ENCODE peak calls at places on chromosomes 11 and 22, in five cellular contexts. V is transverse colon, E is tibial nerve, R is SK-N-SH, H is stomach. Q is an unnamed sample.
A peak's percentile ranks its signal among the peaks of the same experiment; 100 is the strongest.

GRCh38 chr11:71171024-71171423 is 81.4 kb downstream of the SHANK2 start:
- DNase-seq in H (no peak), E (no peak), V (no peak), R (no peak), Q (no peak)

GRCh38 chr11:10693509-10694071 is at the start of gene IRAG1:
- DNase-seq in R (peak; percentile 63), H (peak; percentile 38), V (peak; percentile 37), E (peak; percentile 24), Q (peak; percentile 64)

GRCh38 chr11:92870241-92870826 is 99.1 kb upstream of the MTNR1B start:
- DNase-seq in V (no peak), R (no peak), H (no peak), E (no peak), Q (no peak)

GRCh38 chr22:35628732-35629131 is 11.6 kb upstream of the MB start:
- DNase-seq in R (no peak), H (no peak), V (no peak), E (no peak), Q (no peak)

GRCh38 chr11:117523680-117524079 is 196.0 kb downstream of the CEP164 start:
- DNase-seq in E (no peak), R (no peak), V (no peak), H (no peak), Q (no peak)

GRCh38 chr22:35882226-35883027 is 146.2 kb downstream of the RBFOX2 start:
- DNase-seq in H (no peak), R (peak; percentile 51), E (no peak), V (no peak), Q (no peak)

GRCh38 chr11:134258577-134258976 is 5.2 kb downstream of the ACAD8 start:
- DNase-seq in E (no peak), R (no peak), V (no peak), H (no peak), Q (no peak)

GRCh38 chr22:48574776-48575566 is 1252.7 kb downstream of the BRD1 start:
- DNase-seq in E (no peak), V (peak; percentile 12), R (peak; percentile 85), H (no peak), Q (peak; percentile 68)

GRCh38 chr11:2387266-2387982 is 10.3 kb downstream of the CD81 start:
- DNase-seq in E (no peak), H (no peak), R (peak; percentile 83), V (no peak), Q (no peak)

GRCh38 chr11:115141715-115142114 is 362.5 kb downstream of the CADM1 start:
- DNase-seq in E (no peak), R (no peak), V (no peak), H (no peak), Q (no peak)

GRCh38 chr11:2762451-2762850 is 62.7 kb upstream of the KCNQ1OT1 start:
- DNase-seq in E (no peak), H (peak; percentile 22), R (no peak), V (no peak), Q (no peak)

GRCh38 chr11:78228467-78228866 is 39.7 kb downstream of the USP35 start:
- DNase-seq in E (no peak), R (peak; percentile 72), H (no peak), V (peak; percentile 22), Q (no peak)

GRCh38 chr11:134045799-134046635 is 22.9 kb upstream of the JAM3 start:
- DNase-seq in E (no peak), R (peak; percentile 84), V (no peak), H (no peak), Q (no peak)

GRCh38 chr11:102824541-102824940 is 18.9 kb downstream of the MMP3 start:
- DNase-seq in V (no peak), E (no peak), H (no peak), R (no peak), Q (no peak)

GRCh38 chr22:46024136-46024840 is 47.3 kb upstream of the WNT7B start:
- DNase-seq in H (no peak), E (no peak), R (no peak), V (no peak), Q (no peak)

GRCh38 chr11:112310414-112310813 is 49.8 kb upstream of the PLET1 start:
- DNase-seq in H (no peak), V (no peak), E (no peak), R (no peak), Q (no peak)

GRCh38 chr11:94020777-94021615 is at the start of gene HEPHL1:
- DNase-seq in V (no peak), R (no peak), H (no peak), E (no peak), Q (no peak)

GRCh38 chr22:47111626-47112373 is 349.4 kb downstream of the TBC1D22A start:
- DNase-seq in H (no peak), R (no peak), E (no peak), V (no peak), Q (no peak)

GRCh38 chr11:73894725-73895335 is 18.0 kb downstream of the PAAF1 start:
- DNase-seq in R (no peak), V (no peak), H (no peak), E (no peak), Q (no peak)

GRCh38 chr11:132312616-132313210 is 942.3 kb downstream of the NTM start:
- DNase-seq in R (peak; percentile 65), E (no peak), V (no peak), H (no peak), Q (no peak)

GRCh38 chr11:110972640-110973039 is 260.4 kb upstream of the ARHGAP20 start:
- DNase-seq in V (no peak), E (no peak), H (no peak), R (no peak), Q (no peak)

GRCh38 chr11:123194308-123195181 is 503 bp downstream of the CLMP start:
- DNase-seq in V (no peak), E (no peak), H (no peak), R (peak; percentile 86), Q (peak; percentile 38)

GRCh38 chr11:14414470-14415461 is 55.8 kb upstream of the RRAS2 start:
- DNase-seq in V (no peak), E (no peak), R (no peak), H (no peak), Q (no peak)

GRCh38 chr11:15757299-15757698 is 599.0 kb downstream of the SOX6 start:
- DNase-seq in H (no peak), E (no peak), V (no peak), R (no peak), Q (no peak)

GRCh38 chr11:95924414-95924760 is 480 bp upstream of the MTMR2 start:
- DNase-seq in E (no peak), R (no peak), H (no peak), V (no peak), Q (no peak)

GRCh38 chr22:29385748-29386147 is 2.6 kb downstream of the AP1B1 start:
- DNase-seq in R (no peak), E (no peak), V (peak; percentile 44), H (peak; percentile 57), Q (no peak)

GRCh38 chr22:41781508-41781906 is 19.0 kb upstream of the CCDC134 start:
- DNase-seq in E (no peak), R (no peak), H (no peak), V (no peak), Q (no peak)

GRCh38 chr11:65502852-65503603 is 4.2 kb downstream of the MALAT1 start:
- DNase-seq in E (no peak), H (no peak), R (no peak), V (no peak), Q (no peak)

GRCh38 chr22:35621446-35621845 is 4.3 kb upstream of the MB start:
- DNase-seq in R (no peak), V (no peak), H (no peak), E (no peak), Q (no peak)

GRCh38 chr11:1391165-1392010 is 1.7 kb downstream of the BRSK2 start:
- DNase-seq in E (no peak), H (no peak), R (peak; percentile 67), V (no peak), Q (no peak)

DNA sequence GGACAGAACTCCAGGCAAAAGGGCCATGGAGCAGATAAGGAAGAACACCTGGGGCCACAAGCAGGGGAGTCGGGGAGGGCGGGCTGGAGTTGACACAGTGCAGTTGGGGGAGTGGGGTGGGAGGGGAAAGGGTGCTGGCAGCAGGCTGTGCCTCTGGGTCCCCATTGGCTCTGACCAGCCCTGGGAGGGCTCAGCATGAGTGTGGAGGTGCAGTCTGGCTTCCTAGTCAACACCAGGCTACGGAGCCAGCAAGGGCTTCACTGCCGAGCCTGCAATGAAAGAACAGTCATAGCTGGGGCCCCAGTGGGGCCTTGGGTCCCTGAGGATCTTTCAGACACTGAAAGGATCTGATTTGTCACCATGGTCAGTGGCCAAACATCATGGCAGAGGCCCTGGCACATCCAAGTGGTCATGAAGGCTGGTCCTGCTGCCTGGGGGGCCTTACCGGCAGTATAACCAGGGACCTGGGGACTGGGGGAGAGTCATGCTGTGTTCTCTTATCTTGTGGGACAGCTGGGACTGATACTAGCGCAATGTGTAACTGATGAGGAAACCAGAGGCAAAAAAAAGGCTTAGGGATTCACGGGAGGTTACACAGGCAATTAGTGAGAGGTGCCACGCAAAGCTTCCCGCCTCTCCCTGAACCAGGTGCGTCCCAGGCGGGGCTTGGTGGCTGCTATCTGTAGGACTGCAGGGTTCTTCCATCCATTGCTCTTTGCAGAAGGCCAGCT is 11.6 kb downstream of the SLC37A2 start:
- DNase-seq in R (peak; percentile 20), H (no peak), E (no peak), V (no peak), Q (no peak)
- TF ChIP-seq EP300 in R (no peak), H (no peak), E (no peak), V (no peak), Q (no peak)

DNA sequence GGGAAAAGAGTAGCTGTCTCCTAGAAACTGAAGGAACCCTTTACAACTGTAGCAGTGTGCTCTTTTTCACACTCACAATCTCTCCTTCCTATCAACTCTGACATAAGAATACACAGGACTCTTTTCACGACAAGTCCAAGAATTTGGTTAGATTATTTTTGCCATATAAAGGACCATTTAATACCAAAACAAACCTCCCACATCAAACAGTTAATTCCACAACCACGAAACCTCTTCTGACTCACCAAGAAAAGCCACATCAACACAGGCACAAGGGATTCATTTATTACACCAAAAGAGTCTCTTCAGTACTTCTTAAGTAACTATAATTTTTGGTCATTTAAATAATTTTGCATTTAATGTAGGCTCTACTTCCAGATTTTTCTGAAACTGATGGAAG is 222.6 kb upstream of the PITPNB start:
- DNase-seq in V (no peak), E (no peak), H (no peak), R (no peak), Q (no peak)
- H3K27ac ChIP-seq in V (peak overlapping the region; percentile 56), E (peak overlapping the region; percentile 74), H (peak overlapping the region; percentile 58), R (peak overlapping the region; percentile 80), Q (no peak overlapping the region)

GRCh38 chr11:128456566-128457268 is 130.6 kb downstream of the ETS1 start:
- DNase-seq in V (no peak), H (no peak), E (no peak), R (no peak), Q (no peak)
- TF ChIP-seq EP300 in V (no peak), H (no peak), E (peak; percentile 5), R (no peak), Q (no peak)

GRCh38 chr11:62437616-62438015 is 18.8 kb downstream of the SCGB1A1 start:
- DNase-seq in H (no peak), V (no peak), R (no peak), E (no peak), Q (no peak)

GRCh38 chr11:62433141-62433543 is 14.3 kb downstream of the SCGB1A1 start:
- DNase-seq in R (no peak), E (no peak), H (no peak), V (no peak), Q (no peak)

GRCh38 chr11:62438641-62439040 is 19.8 kb downstream of the SCGB1A1 start:
- DNase-seq in E (no peak), H (no peak), R (no peak), V (no peak), Q (no peak)

GRCh38 chr11:62433553-62434301 is 14.9 kb downstream of the SCGB1A1 start:
- DNase-seq in H (no peak), R (no peak), V (peak; percentile 29), E (peak; percentile 31), Q (no peak)

GRCh38 chr11:62435741-62436485 is 17.1 kb downstream of the SCGB1A1 start:
- DNase-seq in V (no peak), E (no peak), H (no peak), R (no peak), Q (no peak)
- H3K27ac ChIP-seq in V (peak overlapping the region; percentile 80), E (peak overlapping the region; percentile 91), H (peak overlapping the region; percentile 71), R (no peak overlapping the region), Q (no peak overlapping the region)